ENCODE peak calls at places on chromosomes 4 and X, in nine cellular contexts. V is HFFc6, J is AG04449, K is NCI-H774, Q is upper lobe of right lung, S is kidney, Z is mesendoderm, T is iris pigment epithelial cell, M is frontal cortex. Y is an unnamed sample.
A peak's percentile ranks its signal among the peaks of the same experiment; 100 is the strongest.

GRCh38 chrX:47992093-47992375 is 11.8 kb downstream of the ZNF182 start:
- DNase-seq in J (no peak), V (peak; percentile 1), K (no peak), T (no peak), M (no peak), S (no peak), Z (no peak), Q (no peak), Y (no peak)

GRCh38 chr4:98481167-98481566 is 177.2 kb downstream of the TSPAN5 start:
- DNase-seq in J (no peak), M (no peak), K (no peak), Z (no peak), Q (no peak), S (peak; percentile 80), T (no peak), V (no peak), Y (no peak)

GRCh38 chr4:55661398-55662056 is 25.4 kb upstream of the NMU start:
- DNase-seq in T (no peak), M (no peak), K (no peak), V (no peak), Q (no peak), S (no peak), J (no peak), Z (no peak), Y (no peak)

GRCh38 chrX:13164611-13165010 is 120.2 kb upstream of the FAM9C start:
- DNase-seq in S (no peak), Z (peak; percentile 67), V (no peak), T (no peak), Q (no peak), J (no peak), K (no peak), M (no peak), Y (no peak)

GRCh38 chrX:22742174-22742573 is 257.6 kb upstream of the DDX53 start:
- DNase-seq in J (peak; percentile 24), Z (no peak), T (peak; percentile 30), K (no peak), V (peak; percentile 28), Q (no peak), S (no peak), M (no peak), Y (no peak)

GRCh38 chrX:68699960-68700746 is 52.7 kb downstream of the STARD8 start:
- DNase-seq in M (no peak), Z (no peak), Q (no peak), T (no peak), K (no peak), J (no peak), S (no peak), V (peak; percentile 43), Y (no peak)

GRCh38 chr4:88802138-88802537 is 104.5 kb upstream of the NAP1L5 start:
- DNase-seq in Z (no peak), K (no peak), S (no peak), T (no peak), M (no peak), J (no peak), V (no peak), Q (no peak), Y (no peak)

GRCh38 chr4:2338754-2339457 is 77.0 kb upstream of the MXD4 start:
- DNase-seq in T (no peak), M (no peak), K (no peak), V (no peak), Q (no peak), Z (no peak), J (no peak), S (peak; percentile 26), Y (peak; percentile 62)

GRCh38 chr4:69594382-69594781 is 45.1 kb downstream of the UGT2A2 start:
- DNase-seq in T (no peak), K (no peak), J (no peak), V (no peak), Q (no peak), Z (peak; percentile 70), M (no peak), S (no peak), Y (no peak)

GRCh38 chr4:156956359-156956758 is 15.2 kb downstream of the PDGFC start:
- DNase-seq in M (no peak), Z (no peak), S (no peak), Q (no peak), T (no peak), J (no peak), V (no peak), K (no peak), Y (no peak)

GRCh38 chr4:144647095-144647959 is 1.4 kb downstream of the HHIP start:
- DNase-seq in J (no peak), Z (peak; percentile 48), Q (no peak), S (no peak), V (no peak), K (no peak), M (no peak), T (no peak), Y (no peak)

GRCh38 chr4:38728651-38729141 is 54.1 kb downstream of the TLR10 start:
- DNase-seq in K (peak; percentile 24), J (no peak), Z (peak; percentile 72), M (no peak), Q (peak; percentile 75), T (no peak), S (peak; percentile 76), V (no peak), Y (no peak)

GRCh38 chrX:17788956-17789562 is 51.8 kb downstream of the SCML1 start:
- DNase-seq in S (no peak), M (no peak), Q (no peak), K (no peak), Z (peak; percentile 37), T (no peak), J (no peak), V (no peak), Y (no peak)

GRCh38 chr4:88866862-88867550 is 169.4 kb upstream of the NAP1L5 start:
- DNase-seq in S (no peak), V (peak; percentile 57), K (peak; percentile 12), Z (no peak), J (peak; percentile 23), M (no peak), Q (no peak), T (peak; percentile 63), Y (no peak)

GRCh38 chr4:114025176-114025777 is 45.8 kb upstream of the ARSJ start:
- DNase-seq in K (no peak), S (no peak), V (no peak), M (no peak), J (no peak), Z (no peak), Q (no peak), T (no peak), Y (no peak)

GRCh38 chrX:18961686-18962085 is 22.2 kb downstream of the PHKA2 start:
- DNase-seq in M (no peak), J (no peak), V (peak; percentile 20), Q (no peak), Z (no peak), T (peak; percentile 75), S (no peak), K (no peak), Y (no peak)

Y was measured in posterior vena cava.